ENCODE peak calls at places on chromosome 9, in ten cellular contexts. K is activated CD4-positive, CD25-positive, alpha-beta regulatory T cell; V is activated effector memory CD4-positive, alpha-beta T cell treated with anti-CD3 and anti-CD28 coated beads, Interleukin-2, amount 50 U/mL, for 16 hours; T is activated T-helper 1 cell treated with anti-CD3 and anti-CD28 coated beads, Interleukin-12 subunit alpha, Interleukin-12 subunit beta, Interleukin-2, Interleukin-4 antibody, amounts not matched to agents 30 ng/mL and 10 ng/mL and 1 ng/mL, durations not matched to agents 14 hours and 24 hours and 36 hours; C is H9; X is AG04450; S is T-cell; A is hippocampal formation; M is lung; F is cardiac muscle cell. Z is an unnamed sample.

GRCh38 chr9:37996050-37996811 is 72.8 kb downstream of the SHB start:
- DNase-seq in A (no peak), T (no peak), F (peak; percentile 52), M (no peak), X (no peak), V (no peak), C (no peak), K (no peak), S (no peak), Z (no peak)

GRCh38 chr9:75106856-75107255 is 18.5 kb downstream of the OSTF1 start:
- DNase-seq in V (no peak), F (no peak), T (no peak), M (no peak), X (no peak), K (no peak), S (no peak), C (no peak), A (no peak), Z (no peak)

GRCh38 chr9:95167998-95168397 is 149.5 kb downstream of the FANCC start:
- DNase-seq in T (peak; percentile 47), M (peak; percentile 77), A (no peak), K (no peak), C (peak; percentile 83), F (peak; percentile 59), X (peak; percentile 89), S (peak; percentile 22), V (peak; percentile 70), Z (no peak)

GRCh38 chr9:6869081-6869948 is 111.5 kb downstream of the KDM4C start:
- DNase-seq in C (peak; percentile 45), X (no peak), M (no peak), T (no peak), S (no peak), F (peak; percentile 46), K (no peak), A (no peak), V (no peak), Z (no peak)

GRCh38 chr9:23686257-23686656 is 139.8 kb downstream of the ELAVL2 start:
- DNase-seq in F (no peak), S (no peak), K (no peak), T (no peak), V (no peak), A (no peak), C (no peak), X (no peak), M (no peak), Z (no peak)

GRCh38 chr9:15306068-15306756 is 804 bp downstream of the TTC39B start:
- DNase-seq in K (no peak), S (peak; percentile 49), F (peak; percentile 83), T (no peak), X (no peak), A (no peak), C (peak; percentile 78), M (peak; percentile 76), V (peak; percentile 79), Z (no peak)

GRCh38 chr9:100714372-100715099 is 136.7 kb downstream of the CAVIN4 start:
- DNase-seq in C (peak; percentile 75), F (peak; percentile 83), X (peak; percentile 1), K (no peak), A (peak; percentile 72), M (peak; percentile 71), T (peak; percentile 12), S (no peak), V (peak; percentile 72), Z (peak; percentile 87)

GRCh38 chr9:136762915-136763648 is 1.2 kb downstream of the LCN15 start:
- DNase-seq in T (no peak), S (peak; percentile 36), M (no peak), K (no peak), V (peak; percentile 75), X (no peak), F (peak; percentile 94), C (peak; percentile 96), A (no peak), Z (no peak)

GRCh38 chr9:86637515-86637914 is 283.3 kb upstream of the TUT7 start:
- DNase-seq in M (no peak), T (no peak), F (peak; percentile 82), C (peak; percentile 83), V (no peak), A (no peak), S (no peak), K (no peak), X (no peak), Z (no peak)

GRCh38 chr9:134620751-134621557 is 20.6 kb upstream of the COL5A1 start:
- DNase-seq in V (peak; percentile 22), K (no peak), M (no peak), T (no peak), X (no peak), A (no peak), S (no peak), F (peak; percentile 55), C (peak; percentile 14), Z (no peak)

GRCh38 chr9:87708989-87709706 is 16.8 kb upstream of the CTSL start:
- DNase-seq in T (no peak), A (no peak), V (no peak), F (no peak), K (no peak), X (no peak), C (no peak), S (no peak), M (no peak), Z (no peak)

GRCh38 chr9:116605904-116606341 is 81.2 kb upstream of the TRIM32 start:
- DNase-seq in X (no peak), S (no peak), K (no peak), M (no peak), V (no peak), F (no peak), T (no peak), A (no peak), C (no peak), Z (no peak)

GRCh38 chr9:76138360-76138759 is 247.9 kb downstream of the PCSK5 start:
- DNase-seq in F (no peak), K (no peak), M (no peak), T (no peak), X (no peak), S (no peak), V (no peak), C (no peak), A (no peak), Z (no peak)

GRCh38 chr9:78296208-78296892 is 575 bp upstream of the PSAT1 start:
- DNase-seq in K (no peak), S (no peak), C (peak; percentile 61), X (no peak), A (peak; percentile 35), T (no peak), F (peak; percentile 69), M (peak; percentile 58), V (peak; percentile 65), Z (no peak)

GRCh38 chr9:75108571-75108970 is 20.3 kb downstream of the OSTF1 start:
- DNase-seq in C (no peak), S (no peak), V (peak; percentile 73), K (no peak), X (no peak), T (no peak), M (no peak), A (no peak), F (no peak), Z (no peak)

GRCh38 chr9:81758123-81758797 is 68.9 kb upstream of the TLE1 start:
- DNase-seq in S (no peak), K (no peak), X (no peak), F (no peak), A (no peak), C (no peak), V (no peak), M (no peak), T (no peak), Z (no peak)

GRCh38 chr9:23341346-23341745 is 484.7 kb downstream of the ELAVL2 start:
- DNase-seq in T (no peak), S (no peak), X (no peak), K (no peak), A (no peak), M (no peak), C (no peak), F (peak; percentile 69), V (no peak), Z (no peak)